ENCODE peak calls at places on chromosomes 5 and 9, in four cellular contexts. J is fibroblast of lung, T is astrocyte of the cerebellum, Y is lung. N is an unnamed sample.

GRCh38 chr5:77630246-77631165 is 8.0 kb downstream of the OTP start:
- DNase-seq in Y (no peak), J (peak; percentile 15), T (no peak), N (no peak)

GRCh38 chr5:118965913-118966312 is 22.4 kb downstream of the DTWD2 start:
- DNase-seq in J (no peak), T (no peak), Y (no peak), N (no peak)

GRCh38 chr5:97629281-97629680 is 446.2 kb upstream of the RIOK2 start:
- DNase-seq in J (peak; percentile 85), T (peak; percentile 5), Y (peak; percentile 30), N (peak; percentile 38)

GRCh38 chr5:107469485-107469884 is 201.3 kb downstream of the EFNA5 start:
- DNase-seq in J (peak; percentile 97), T (peak; percentile 86), Y (no peak), N (peak; percentile 52)

GRCh38 chr5:8981016-8981415 is 564.9 kb downstream of the SEMA5A start:
- DNase-seq in T (no peak), J (peak; percentile 2), Y (no peak), N (no peak)

GRCh38 chr9:85600675-85601263 is 141.0 kb downstream of the AGTPBP1 start:
- DNase-seq in T (no peak), Y (no peak), J (no peak), N (no peak)

GRCh38 chr5:64458948-64459347 is 46.9 kb upstream of the RGS7BP start:
- DNase-seq in Y (no peak), T (no peak), J (no peak), N (no peak)

GRCh38 chr5:173964491-173964890 is 24.5 kb upstream of the C5orf47 start:
- DNase-seq in T (no peak), J (no peak), Y (no peak), N (no peak)

GRCh38 chr9:94847486-94847885 is 121.0 kb downstream of the AOPEP start:
- DNase-seq in T (no peak), J (peak; percentile 96), Y (no peak), N (no peak)

GRCh38 chr5:135977375-135977928 is 22.7 kb upstream of the LECT2 start:
- DNase-seq in J (peak; percentile 65), T (no peak), Y (peak; percentile 79), N (no peak)

GRCh38 chr5:144144956-144145751 is 25.3 kb downstream of the YIPF5 start:
- DNase-seq in J (no peak), T (no peak), Y (no peak), N (no peak)

GRCh38 chr9:113556877-113557593 is 93.5 kb downstream of the RGS3 start:
- DNase-seq in T (no peak), Y (no peak), J (peak; percentile 63), N (no peak)

GRCh38 chr9:2170737-2171136 is 155.6 kb downstream of the SMARCA2 start:
- DNase-seq in J (no peak), T (no peak), Y (no peak), N (no peak)

GRCh38 chr5:55421074-55421529 is 113.3 kb downstream of the MTREX start:
- DNase-seq in J (peak; percentile 60), T (no peak), Y (no peak), N (no peak)

DNA sequence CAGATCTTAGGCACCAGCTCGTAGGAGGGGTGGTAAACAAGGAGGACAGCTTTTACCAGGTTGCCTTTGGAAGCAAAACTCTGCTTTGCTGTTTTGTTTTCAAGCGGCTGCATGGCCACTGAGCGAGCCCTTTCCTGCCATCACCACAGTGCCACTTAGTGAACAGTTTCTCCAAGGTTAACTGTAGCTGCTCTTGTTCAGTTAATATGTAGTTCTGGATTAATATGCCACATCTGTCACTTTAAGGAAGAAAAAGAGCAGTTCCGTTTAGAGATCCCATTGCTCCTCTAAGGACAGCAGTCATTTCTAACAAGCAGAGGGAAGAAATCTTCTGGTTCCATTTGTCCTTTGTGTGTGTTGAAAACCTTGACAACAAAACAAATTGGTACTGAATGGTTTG is 10.4 kb upstream of the ABL1 start:
- DNase-seq in T (no peak), Y (no peak), J (no peak), N (no peak)
- TF ChIP-seq CTCF in T (no peak), Y (no peak), J (no peak), N (no peak)

GRCh38 chr5:13976223-13976622 is 31.7 kb upstream of the DNAH5 start:
- DNase-seq in T (no peak), Y (no peak), J (no peak), N (no peak)
- H3K4me3 ChIP-seq in T (no peak overlapping the region), Y (no peak overlapping the region), J (no peak overlapping the region), N (no peak overlapping the region)

DNA sequence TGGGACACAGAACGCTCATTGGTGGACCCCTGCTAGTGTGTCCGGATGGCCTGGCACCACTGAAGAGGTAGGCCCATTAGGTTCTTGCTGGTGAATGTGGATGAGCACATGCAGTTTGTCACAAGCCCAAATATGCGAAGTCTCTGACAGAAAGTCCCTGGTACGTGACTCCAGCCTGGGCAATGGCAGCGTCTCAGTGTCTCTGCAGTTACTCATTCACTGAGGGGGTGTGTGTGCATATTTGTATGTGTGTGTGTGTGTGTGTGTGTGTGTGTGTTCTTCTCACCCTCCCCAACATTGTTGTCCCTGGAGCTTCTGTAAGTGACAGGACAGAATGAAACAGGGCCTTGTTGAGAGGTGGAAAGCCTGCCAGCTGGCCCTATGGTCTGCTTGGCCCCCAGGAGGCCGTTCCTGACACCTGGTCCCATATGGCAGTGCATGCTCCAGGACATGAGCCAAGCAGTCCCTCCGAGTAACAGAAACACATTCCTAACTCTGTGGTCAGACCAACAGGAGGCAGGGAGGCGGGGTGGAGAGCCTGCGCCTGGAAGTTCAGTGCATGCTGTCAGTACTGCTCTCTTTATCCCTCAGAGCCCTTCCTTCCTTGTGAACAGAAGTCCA is 169.9 kb downstream of the SLC28A3 start:
- DNase-seq in T (peak; percentile 90), J (peak; percentile 98), Y (peak; percentile 59), N (peak; percentile 93)
- TF ChIP-seq CTCF in T (peak; percentile 10), J (no peak), Y (no peak), N (peak; percentile 18)

GRCh38 chr9:137621131-137621757 is 2.4 kb downstream of the EHMT1 start:
- DNase-seq in Y (no peak), T (no peak), J (no peak), N (no peak)

GRCh38 chr9:137615387-137615871 is 3.4 kb upstream of the EHMT1 start:
- DNase-seq in T (no peak), Y (no peak), J (no peak), N (no peak)

GRCh38 chr9:137618105-137619067 is at the start of gene EHMT1:
- DNase-seq in J (peak; percentile 64), Y (peak; percentile 85), T (peak; percentile 52), N (no peak)

GRCh38 chr9:137619240-137620090 is 660 bp downstream of the EHMT1 start:
- DNase-seq in T (peak; percentile 15), J (peak; percentile 45), Y (peak; percentile 48), N (no peak)

DNA sequence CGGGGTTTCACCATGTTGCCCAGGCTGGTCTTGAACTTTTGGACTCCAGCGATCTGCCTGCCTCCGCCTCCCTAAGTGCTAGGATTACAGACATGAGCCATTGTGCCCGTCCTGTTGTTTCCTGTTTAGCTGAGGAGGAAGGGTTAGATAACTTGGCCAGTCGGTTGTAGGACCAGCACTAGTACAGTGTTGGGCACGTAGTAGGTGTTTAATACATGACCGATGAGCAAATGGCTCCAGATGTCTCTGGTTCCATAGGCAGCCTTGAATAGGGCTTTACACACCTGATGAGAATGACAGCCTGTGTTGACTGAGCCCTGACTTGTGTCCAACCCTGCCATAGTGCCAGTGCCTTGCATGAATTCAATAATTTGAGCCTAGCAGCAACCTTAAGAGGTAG is 1.8 kb downstream of the EHMT1 start:
- DNase-seq in Y (no peak), T (no peak), J (no peak), N (no peak)
- H3K4me3 ChIP-seq in Y (no peak overlapping the region), T (peak overlapping the region; percentile 80), J (peak overlapping the region; percentile 63), N (peak overlapping the region; percentile 78)

DNA sequence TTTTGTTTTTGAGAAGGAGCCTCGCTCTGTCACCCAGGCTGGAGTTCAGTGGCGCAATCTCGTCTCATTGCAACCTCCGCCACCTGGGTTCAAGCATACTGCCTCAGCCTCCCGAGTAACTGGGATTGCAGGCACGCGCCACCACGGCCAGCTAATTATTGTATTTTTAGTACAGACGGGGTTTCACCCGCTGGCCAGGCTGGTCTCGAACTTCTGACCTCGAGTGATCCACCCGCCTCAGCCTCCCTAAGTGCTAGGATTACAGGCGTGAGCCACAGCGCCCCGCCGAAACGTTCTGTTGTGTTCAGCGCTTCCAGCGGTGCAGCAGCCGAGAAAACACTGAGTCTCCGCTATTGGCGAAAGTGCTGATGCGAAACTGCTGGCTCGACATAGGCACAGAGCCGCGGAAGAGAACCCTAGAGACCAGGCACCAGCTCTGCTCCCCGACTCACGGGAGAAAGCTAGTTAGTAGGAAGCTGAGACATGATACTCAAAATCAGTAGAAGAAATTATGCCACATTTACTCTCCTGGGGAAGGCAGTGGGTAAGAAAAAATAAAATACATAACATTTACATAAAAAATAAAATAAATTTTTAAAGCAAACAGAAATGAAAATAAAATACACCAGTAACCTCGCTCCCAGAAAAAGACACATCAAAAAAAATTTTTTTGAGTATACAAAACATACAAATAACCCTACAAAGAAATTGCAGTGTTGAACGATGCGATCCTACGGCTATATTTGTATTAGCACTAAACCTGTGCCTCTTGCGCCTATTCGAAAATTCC is 31.6 kb downstream of the ANXA2R start:
- DNase-seq in J (peak; percentile 93), Y (peak; percentile 85), T (peak; percentile 81), N (no peak)
- TF ChIP-seq CTCF in J (no peak), Y (no peak), T (peak; percentile 8), N (no peak)

DNA sequence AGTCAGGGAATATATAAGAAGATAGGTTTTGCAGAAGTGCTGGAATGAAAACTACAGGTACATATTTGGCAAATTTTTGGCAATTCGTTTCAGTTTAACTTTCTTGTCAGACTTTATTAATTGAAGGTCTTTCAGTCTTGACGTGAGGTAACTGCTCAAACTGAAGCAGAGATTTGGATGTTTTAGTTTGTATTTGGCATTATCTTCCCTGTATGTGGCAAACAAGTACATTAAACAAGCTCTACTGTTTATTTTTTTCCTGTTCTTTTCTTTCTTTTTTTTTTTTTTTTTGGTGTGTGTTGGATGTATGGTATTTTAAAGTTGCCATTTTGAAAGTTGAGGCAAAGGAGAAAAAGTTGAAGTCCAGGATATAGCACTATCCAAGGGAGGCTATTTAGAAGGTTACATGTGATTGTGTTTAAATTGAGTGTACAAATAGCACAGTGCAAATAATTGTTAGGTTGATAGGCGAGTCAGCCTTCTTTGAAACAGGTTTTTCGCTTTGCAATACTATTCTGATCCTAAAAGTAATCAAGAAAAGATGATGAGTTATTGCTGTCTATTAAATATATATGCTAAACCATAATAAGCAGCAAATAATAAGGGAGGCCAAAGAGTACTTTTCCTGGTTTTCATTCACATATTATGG is 2.2 kb downstream of the PBX3 start:
- DNase-seq in T (no peak), Y (no peak), J (no peak), N (no peak)
- H3K4me3 ChIP-seq in T (peak overlapping the region; percentile 88), Y (no peak overlapping the region), J (peak overlapping the region; percentile 94), N (no peak overlapping the region)

N was measured in AG04449.